ENCODE peak calls at places on chromosomes 3 and 15, in five cellular contexts. K is GM23338, C is right cardiac atrium, I is body of pancreas, B is tibial artery. J is an unnamed sample.
A peak's percentile ranks its signal among the peaks of the same experiment; 100 is the strongest.

GRCh38 chr3:20405731-20406130 is 219.7 kb upstream of the SGO1 start:
- DNase-seq in K (no peak), C (no peak), I (peak; percentile 7), B (no peak), J (no peak)

GRCh38 chr3:186976802-186977201 is 46.5 kb downstream of the ST6GAL1 start:
- DNase-seq in K (no peak), C (no peak), I (no peak), B (no peak), J (no peak)

GRCh38 chr15:74172751-74173544 is 562 bp upstream of the ISLR start:
- DNase-seq in K (peak; percentile 43), C (peak; percentile 83), I (peak; percentile 26), B (peak; percentile 93), J (peak; percentile 90)

GRCh38 chr15:86634146-86634545 is 554.5 kb downstream of the AGBL1 start:
- DNase-seq in K (no peak), C (no peak), I (no peak), B (no peak), J (no peak)

GRCh38 chr15:31398677-31399260 is 72.1 kb downstream of the KLF13 start:
- DNase-seq in K (no peak), C (no peak), I (no peak), B (no peak), J (peak; percentile 42)

GRCh38 chr3:81859524-81859923 is 98.1 kb upstream of the GBE1 start:
- DNase-seq in K (no peak), C (no peak), I (no peak), B (no peak), J (no peak)

GRCh38 chr3:129077222-129077621 is 16.6 kb downstream of the GP9 start:
- DNase-seq in K (no peak), C (no peak), I (no peak), B (no peak), J (no peak)

GRCh38 chr3:129702934-129703712 is 96.6 kb upstream of the PLXND1 start:
- DNase-seq in K (no peak), C (no peak), I (no peak), B (no peak), J (no peak)

GRCh38 chr3:186669378-186670084 is 3.7 kb downstream of the HRG start:
- DNase-seq in K (no peak), C (no peak), I (no peak), B (no peak), J (no peak)

GRCh38 chr15:44763848-44764247 is 27.5 kb downstream of the TRIM69 start:
- DNase-seq in K (no peak), C (no peak), I (no peak), B (no peak), J (no peak)

GRCh38 chr3:108396336-108396735 is 100.0 kb downstream of the HHLA2 start:
- DNase-seq in K (no peak), C (no peak), I (no peak), B (no peak), J (no peak)

GRCh38 chr3:11901286-11901875 is 54.7 kb upstream of the TAMM41 start:
- DNase-seq in K (no peak), C (no peak), I (no peak), B (no peak), J (no peak)

GRCh38 chr3:192514754-192515660 is 212.3 kb downstream of the FGF12 start:
- DNase-seq in K (peak; percentile 93), C (peak; percentile 20), I (peak; percentile 92), B (peak; percentile 61), J (peak; percentile 72)

GRCh38 chr3:191342391-191342790 is 12.1 kb upstream of the UTS2B start:
- DNase-seq in K (no peak), C (no peak), I (no peak), B (no peak), J (no peak)

GRCh38 chr3:51378726-51379125 is 6.4 kb upstream of the MANF start:
- DNase-seq in K (no peak), C (no peak), I (no peak), B (no peak), J (no peak)

GRCh38 chr3:98731720-98732238 is 31.4 kb upstream of the ST3GAL6 start:
- DNase-seq in K (no peak), C (no peak), I (no peak), B (no peak), J (no peak)

GRCh38 chr3:66931286-66931685 is 66.8 kb upstream of the KBTBD8 start:
- DNase-seq in K (no peak), C (no peak), I (no peak), B (no peak), J (peak; percentile 6)

GRCh38 chr15:50353999-50354837 is 780 bp downstream of the GABPB1 start:
- DNase-seq in K (peak; percentile 55), C (peak; percentile 37), I (peak; percentile 59), B (peak; percentile 72), J (peak; percentile 87)

GRCh38 chr15:65379986-65380385 is 2.2 kb upstream of the IGDCC3 start:
- DNase-seq in K (no peak), C (no peak), I (no peak), B (no peak), J (no peak)

GRCh38 chr15:93030430-93031102 is 58.4 kb downstream of the RGMA start:
- DNase-seq in K (peak; percentile 87), C (peak; percentile 72), I (peak; percentile 74), B (peak; percentile 87), J (peak; percentile 71)

GRCh38 chr15:66359740-66360139 is 3.3 kb upstream of the TIPIN start:
- DNase-seq in K (no peak), C (no peak), I (no peak), B (no peak), J (no peak)

GRCh38 chr15:31214158-31214863 is 112.3 kb upstream of the KLF13 start:
- DNase-seq in K (no peak), C (no peak), I (no peak), B (no peak), J (no peak)

GRCh38 chr3:78645628-78646310 is 1122.0 kb downstream of the ROBO1 start:
- DNase-seq in K (peak; percentile 91), C (no peak), I (peak; percentile 49), B (no peak), J (peak; percentile 87)

GRCh38 chr15:95501865-95502264 is 828.6 kb upstream of the NR2F2 start:
- DNase-seq in K (no peak), C (no peak), I (no peak), B (no peak), J (no peak)

GRCh38 chr15:79680721-79681120 is 216.1 kb downstream of the MTHFS start:
- DNase-seq in K (peak; percentile 36), C (no peak), I (no peak), B (no peak), J (peak; percentile 67)

GRCh38 chr3:36635731-36636130 is 128.6 kb downstream of the DCLK3 start:
- DNase-seq in K (no peak), C (no peak), I (no peak), B (no peak), J (no peak)

GRCh38 chr3:185322111-185322510 is 40.8 kb upstream of the MAP3K13 start:
- DNase-seq in K (no peak), C (no peak), I (no peak), B (no peak), J (no peak)

GRCh38 chr15:97443101-97443500 is 517.4 kb upstream of the ARRDC4 start:
- DNase-seq in K (no peak), C (no peak), I (no peak), B (no peak), J (no peak)

GRCh38 chr3:144670560-144670959 is 698.9 kb downstream of the DIPK2A start:
- DNase-seq in K (no peak), C (no peak), I (no peak), B (no peak), J (no peak)

GRCh38 chr15:44501768-44502366 is 35.1 kb upstream of the EIF3J start:
- DNase-seq in K (peak; percentile 54), C (no peak), I (no peak), B (no peak), J (peak; percentile 18)

GRCh38 chr15:57732526-57733331 is 26.2 kb downstream of the POLR2M start:
- DNase-seq in K (peak; percentile 89), C (peak; percentile 33), I (peak; percentile 63), B (no peak), J (peak; percentile 76)

DNA sequence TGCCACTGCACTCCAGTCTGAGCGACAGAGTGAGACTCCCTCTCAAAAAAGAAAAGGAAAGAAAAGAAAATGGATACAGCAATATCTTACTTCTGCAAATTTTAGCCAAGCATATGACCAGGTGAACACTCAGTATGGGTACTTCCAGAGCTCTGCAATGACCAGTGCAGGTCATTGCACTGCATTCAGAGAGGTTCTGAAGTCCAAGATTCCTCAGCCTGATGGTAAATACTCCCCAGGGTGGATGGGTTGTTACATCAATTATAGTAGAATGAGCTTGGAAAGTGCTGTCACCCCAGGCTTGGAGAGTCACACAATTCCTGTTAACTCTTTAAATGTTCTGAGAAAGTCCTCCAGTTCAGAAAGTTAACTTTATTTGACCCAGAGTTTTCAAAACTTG is 103.7 kb downstream of the RPLP1 start:
- DNase-seq in K (no peak), C (no peak), I (no peak), B (no peak), J (no peak)
- H3K27ac ChIP-seq in K (no peak overlapping the region), C (no peak overlapping the region), I (no peak overlapping the region), B (no peak overlapping the region), J (no peak overlapping the region)

DNA sequence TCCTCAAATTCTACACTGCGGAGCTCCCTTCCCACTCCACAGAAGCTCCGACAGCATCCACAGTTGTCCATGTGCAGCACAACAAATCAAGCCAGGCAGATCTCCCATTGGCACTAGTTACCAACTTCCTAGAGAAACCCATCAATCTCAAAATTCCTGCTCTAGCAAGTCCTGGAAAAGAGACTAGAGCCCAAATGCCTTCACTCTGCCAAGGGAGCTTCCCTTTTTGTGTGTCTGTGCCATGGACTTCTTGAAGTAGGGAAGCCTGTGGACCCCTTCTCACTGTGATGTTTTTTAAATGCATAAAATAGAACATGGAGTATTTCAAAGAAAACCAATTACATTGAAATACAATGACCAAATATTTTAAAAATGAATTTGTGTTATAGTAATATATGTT is 59.1 kb downstream of the TGFBR2 start:
- DNase-seq in K (no peak), C (no peak), I (no peak), B (no peak), J (no peak)
- H3K4me1 ChIP-seq in K (peaks cover 53% of the 10 kb centered on the region), C (peaks cover 10% of the 10 kb centered on the region), I (no peaks in the 10 kb centered on the region), B (peaks cover 40% of the 10 kb centered on the region), J (peaks cover 29% of the 10 kb centered on the region)

DNA sequence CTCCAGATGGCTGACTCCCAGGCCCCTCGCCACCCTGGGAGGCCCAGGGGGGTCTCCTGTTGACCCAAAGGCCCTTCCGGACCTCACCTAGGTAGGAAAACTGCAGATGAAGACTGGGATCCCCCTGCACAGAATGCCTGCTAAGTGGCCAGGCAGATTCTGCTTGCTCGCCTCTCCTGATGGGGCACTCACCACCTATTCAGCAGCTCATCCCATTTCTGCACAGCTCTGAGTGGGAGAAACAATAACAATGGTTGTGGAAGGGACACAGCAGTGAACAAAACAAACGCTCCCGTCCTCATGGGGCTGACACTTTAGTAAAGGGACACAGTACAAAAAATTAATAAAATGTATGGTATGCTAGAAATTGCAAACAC is 24.9 kb upstream of the FGD5 start:
- DNase-seq in K (no peak), C (no peak), I (no peak), B (no peak), J (no peak)
- H3K27ac ChIP-seq in K (no peak overlapping the region), C (peak overlapping the region; percentile 16), I (no peak overlapping the region), B (peak overlapping the region; percentile 44), J (no peak overlapping the region)

DNA sequence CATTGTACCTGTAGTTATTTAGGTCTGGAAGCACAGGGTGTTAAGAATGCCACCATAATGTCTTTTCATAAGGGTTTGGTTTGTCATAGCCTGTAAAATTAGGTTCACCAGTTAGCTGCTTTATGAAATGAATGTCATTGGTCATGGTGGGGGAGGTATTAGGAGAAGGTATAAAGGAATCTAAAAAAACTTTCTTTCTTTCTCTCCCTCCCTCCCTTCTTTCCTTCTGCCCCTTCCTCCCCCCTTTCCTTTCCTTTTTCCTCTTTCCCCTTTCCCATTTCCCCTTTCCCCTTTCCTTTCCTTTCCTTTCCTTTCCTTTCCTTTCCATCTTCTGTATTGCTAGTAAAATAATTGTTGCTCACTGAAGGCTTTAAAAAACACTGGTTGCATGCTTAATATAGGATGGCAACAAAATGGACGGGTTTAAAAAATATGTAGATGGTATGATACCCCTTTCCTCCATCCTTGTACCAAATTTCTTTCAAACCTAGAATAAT is 9.6 kb downstream of the ATP2C1 start:
- DNase-seq in K (no peak), C (no peak), I (no peak), B (no peak), J (no peak)
- H3K4me1 ChIP-seq in K (peaks cover 42% of the 10 kb centered on the region), C (peaks cover 6% of the 10 kb centered on the region), I (peaks cover 33% of the 10 kb centered on the region), B (no peaks in the 10 kb centered on the region), J (peaks cover 12% of the 10 kb centered on the region)